ENCODE peak calls at places on chromosomes 5 and 9, in nine cellular contexts. X, G, C, P, W, T, R, H and B are unnamed samples.

GRCh38 chr5:173625686-173626500 is 9.4 kb upstream of the BOD1 start:
- DNase-seq in X (peak; percentile 34), G (peak; percentile 24), C (no peak), P (no peak), W (no peak), T (no peak), R (no peak), H (no peak), B (no peak)

GRCh38 chr9:87888501-87888900 is 5.8 kb downstream of the SPATA31E1 start:
- DNase-seq in X (no peak), G (no peak), C (no peak), P (no peak), W (no peak), T (no peak), R (no peak), H (no peak), B (no peak)

GRCh38 chr5:175124821-175125220 is 319.2 kb downstream of the DRD1 start:
- DNase-seq in X (no peak), G (no peak), C (no peak), P (no peak), W (no peak), T (no peak), R (no peak), H (no peak), B (no peak)

GRCh38 chr5:120449501-120449900 is 14.6 kb upstream of the PRR16 start:
- DNase-seq in X (no peak), G (no peak), C (no peak), P (peak; percentile 46), W (peak; percentile 51), T (no peak), R (no peak), H (no peak), B (no peak)

GRCh38 chr5:14444988-14445387 is 136.6 kb upstream of the OTULINL start:
- DNase-seq in X (no peak), G (no peak), C (no peak), P (peak; percentile 66), W (peak; percentile 59), T (no peak), R (no peak), H (peak; percentile 44), B (no peak)

GRCh38 chr5:37836173-37837100 is 3.4 kb downstream of the GDNF start:
- DNase-seq in X (peak; percentile 82), G (no peak), C (peak; percentile 16), P (peak; percentile 29), W (peak; percentile 51), T (no peak), R (no peak), H (no peak), B (no peak)

GRCh38 chr9:135788576-135789300 is 86.8 kb downstream of the KCNT1 start:
- DNase-seq in X (no peak), G (no peak), C (no peak), P (no peak), W (no peak), T (no peak), R (no peak), H (no peak), B (no peak)

GRCh38 chr9:3741729-3742128 is 215.9 kb upstream of the RFX3 start:
- DNase-seq in X (no peak), G (no peak), C (no peak), P (no peak), W (no peak), T (no peak), R (no peak), H (no peak), B (no peak)

GRCh38 chr5:136162001-136162400 is 29.4 kb downstream of the SMAD5 start:
- DNase-seq in X (no peak), G (no peak), C (no peak), P (peak; percentile 7), W (no peak), T (no peak), R (no peak), H (peak; percentile 19), B (no peak)

GRCh38 chr5:95810305-95811125 is 12.0 kb downstream of the GLRX start:
- DNase-seq in X (peak; percentile 42), G (no peak), C (no peak), P (peak; percentile 37), W (peak; percentile 43), T (no peak), R (no peak), H (no peak), B (no peak)

GRCh38 chr5:43704243-43704642 is 101.3 kb downstream of the NNT start:
- DNase-seq in X (no peak), G (no peak), C (no peak), P (no peak), W (no peak), T (no peak), R (no peak), H (no peak), B (no peak)

GRCh38 chr5:105392710-105393149 is 1830.1 kb upstream of the NUDT12 start:
- DNase-seq in X (no peak), G (peak; percentile 89), C (no peak), P (no peak), W (no peak), T (no peak), R (no peak), H (no peak), B (no peak)

DNA sequence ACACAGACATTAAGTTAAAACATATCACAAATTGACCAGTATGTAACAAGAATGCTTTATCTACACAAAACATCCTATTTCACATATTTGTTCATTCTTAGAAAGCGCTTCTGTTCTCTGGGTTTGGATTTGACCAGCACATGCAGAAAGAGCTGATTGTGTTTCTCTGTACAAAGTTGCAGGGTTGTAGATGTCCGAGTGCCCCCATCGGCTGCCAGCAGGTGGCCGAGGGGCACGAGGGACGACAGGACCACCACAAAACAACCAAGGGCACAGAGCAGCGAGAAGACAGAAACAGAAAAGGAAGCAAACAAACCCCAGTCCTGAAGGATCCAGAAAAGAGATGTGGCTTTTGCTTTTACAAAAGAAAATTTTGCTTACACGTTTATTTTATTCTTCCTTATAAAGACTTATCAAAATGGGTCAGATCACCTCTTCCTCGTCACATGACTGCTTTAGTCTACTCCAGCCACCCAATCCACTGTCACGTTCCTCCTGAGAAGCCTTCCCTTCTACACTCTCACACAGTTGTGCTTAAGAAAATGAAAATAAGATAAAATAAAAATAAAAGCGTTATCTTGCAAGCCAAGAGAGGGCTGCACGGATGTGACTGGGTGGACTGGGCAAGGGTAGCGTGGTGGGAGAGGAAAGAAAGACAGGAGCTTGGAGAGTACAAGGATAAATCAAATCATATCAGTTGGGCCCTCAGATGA is 9.5 kb downstream of the OTP start:
- DNase-seq in X (peak; percentile 51), G (no peak), C (no peak), P (no peak), W (no peak), T (no peak), R (no peak), H (no peak), B (no peak)
- TF ChIP-seq CTCF in X (peak; percentile 44), G (no peak), C (no peak), P (no peak), W (no peak), T (no peak), R (no peak), H (no peak), B (no peak)

GRCh38 chr5:150302301-150303069 is at the start of gene ARSI:
- DNase-seq in X (peak; percentile 94), G (peak; percentile 32), C (peak; percentile 34), P (no peak), W (peak; percentile 46), T (peak; percentile 45), R (peak; percentile 27), H (no peak), B (no peak)
- H3K4me3 ChIP-seq in X (peak within 1 kb of the TSS; percentile 71), G (no peak within 1 kb of the TSS), C (peak within 1 kb of the TSS; percentile 58), P (peak within 1 kb of the TSS; percentile 38), W (peak within 1 kb of the TSS; percentile 26), T (peak within 1 kb of the TSS; percentile 60), R (peak within 1 kb of the TSS; percentile 22), H (peak within 1 kb of the TSS; percentile 37), B (peak within 1 kb of the TSS; percentile 33)

GRCh38 chr5:139681466-139681865 is 33.3 kb downstream of the CXXC5 start:
- DNase-seq in X (no peak), G (no peak), C (no peak), P (no peak), W (no peak), T (no peak), R (no peak), H (no peak), B (no peak)

GRCh38 chr5:139681112-139681458 is 32.9 kb downstream of the CXXC5 start:
- DNase-seq in X (no peak), G (no peak), C (no peak), P (no peak), W (no peak), T (no peak), R (no peak), H (no peak), B (no peak)

GRCh38 chr5:139682016-139682975 is 34.1 kb downstream of the CXXC5 start:
- DNase-seq in X (peak; percentile 63), G (no peak), C (no peak), P (no peak), W (no peak), T (no peak), R (no peak), H (no peak), B (no peak)

GRCh38 chr5:139678751-139679750 is 30.9 kb downstream of the CXXC5 start:
- DNase-seq in X (no peak), G (no peak), C (no peak), P (no peak), W (peak; percentile 78), T (peak; percentile 63), R (no peak), H (no peak), B (no peak)

DNA sequence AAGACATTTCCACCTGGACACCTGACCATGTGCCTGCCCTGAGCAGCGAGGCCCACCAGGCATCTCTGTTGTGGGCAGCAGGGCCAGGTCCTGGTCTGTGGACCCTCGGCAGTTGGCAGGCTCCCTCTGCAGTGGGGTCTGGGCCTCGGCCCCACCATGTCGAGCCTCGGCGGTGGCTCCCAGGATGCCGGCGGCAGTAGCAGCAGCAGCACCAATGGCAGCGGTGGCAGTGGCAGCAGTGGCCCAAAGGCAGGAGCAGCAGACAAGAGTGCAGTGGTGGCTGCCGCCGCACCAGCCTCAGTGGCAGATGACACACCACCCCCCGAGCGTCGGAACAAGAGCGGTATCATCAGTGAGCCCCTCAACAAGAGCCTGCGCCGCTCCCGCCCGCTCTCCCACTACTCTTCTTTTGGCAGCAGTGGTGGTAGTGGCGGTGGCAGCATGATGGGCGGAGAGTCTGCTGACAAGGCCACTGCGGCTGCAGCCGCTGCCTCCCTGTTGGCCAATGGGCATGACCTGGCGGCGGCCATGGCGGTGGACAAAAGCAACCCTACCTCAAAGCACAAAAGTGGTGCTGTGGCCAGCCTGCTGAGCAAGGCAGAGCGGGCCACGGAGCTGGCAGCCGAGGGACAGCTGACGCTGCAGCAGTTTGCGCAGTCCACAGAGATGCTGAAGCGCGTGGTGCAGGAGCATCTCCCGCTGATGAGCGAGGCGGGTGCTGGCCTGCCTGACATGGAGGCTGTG is 32.4 kb downstream of the CXXC5 start:
- DNase-seq in X (no peak), G (no peak), C (no peak), P (no peak), W (no peak), T (no peak), R (no peak), H (no peak), B (no peak)
- H3K36me3 ChIP-seq in X (no peaks in the 10 kb centered on the region), G (peaks cover 68% of the 10 kb centered on the region), C (peaks cover 40% of the 10 kb centered on the region), P (peaks cover 38% of the 10 kb centered on the region), W (peaks cover 2% of the 10 kb centered on the region), T (no peaks in the 10 kb centered on the region), R (peaks cover 47% of the 10 kb centered on the region), H (peaks cover 13% of the 10 kb centered on the region), B (peaks cover 20% of the 10 kb centered on the region)

DNA sequence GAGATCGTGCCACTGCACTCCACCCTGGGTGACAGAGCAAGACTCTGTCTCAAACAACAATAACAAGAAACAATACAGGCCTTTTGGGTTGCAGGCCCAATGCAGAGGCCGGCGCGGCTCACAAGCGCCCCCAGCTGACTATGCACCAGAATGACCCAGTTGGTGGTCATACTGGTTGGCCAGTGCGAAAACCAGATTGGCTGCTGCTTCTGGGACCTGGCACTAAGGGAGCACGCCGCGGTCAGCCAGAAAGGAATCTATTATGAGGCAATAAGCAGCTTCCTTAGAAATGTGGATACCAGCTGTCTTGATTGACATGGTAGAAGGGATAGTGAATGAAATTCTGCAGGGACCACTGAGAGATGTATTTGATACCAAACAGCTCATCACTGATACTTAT is 35.0 kb downstream of the RANBP17 start:
- DNase-seq in X (peak; percentile 92), G (no peak), C (no peak), P (peak; percentile 18), W (peak; percentile 58), T (no peak), R (peak; percentile 14), H (no peak), B (no peak)
- TF ChIP-seq CTCF in X (peak; percentile 89), G (no peak), C (peak; percentile 48), P (peak; percentile 41), W (peak; percentile 6), T (no peak), R (peak; percentile 13), H (peak; percentile 49), B (peak; percentile 40)